ENCODE peak calls at places on chromosomes 3 and 15, in nine cellular contexts. Q is stomach, A is A549, D is body of pancreas, L is adrenal gland, G is gastrocnemius medialis, X is NB4, P is HepG2, C is thyroid gland. Z is an unnamed sample.

GRCh38 chr3:10340476-10340875 is 19.6 kb upstream of the SEC13 start:
- DNase-seq in C (no peak), G (no peak), A (no peak), X (no peak), P (no peak), L (no peak), D (no peak), Q (no peak), Z (no peak)

GRCh38 chr15:70095387-70096214 is 2.1 kb downstream of the TLE3 start:
- DNase-seq in G (no peak), D (peak), X (peak), L (no peak), Q (peak), A (no peak), P (no peak), C (peak), Z (no peak)

GRCh38 chr3:183253961-183254815 is 1.1 kb downstream of the B3GNT5 start:
- DNase-seq in L (peak), P (no peak), D (peak), G (peak), C (peak), X (peak), Q (peak), A (no peak), Z (peak)

GRCh38 chr3:124295358-124295757 is 303.4 kb upstream of the ROPN1 start:
- DNase-seq in X (no peak), Q (no peak), P (no peak), C (no peak), D (no peak), L (no peak), G (no peak), A (no peak), Z (no peak)

GRCh38 chr15:85598718-85599398 is 195.9 kb downstream of the KLHL25 start:
- DNase-seq in X (no peak), C (no peak), Q (no peak), P (no peak), G (no peak), L (no peak), A (no peak), D (no peak), Z (no peak)

GRCh38 chr3:173823911-173824460 is 426.4 kb downstream of the NLGN1 start:
- DNase-seq in Q (no peak), L (no peak), A (no peak), G (no peak), X (no peak), C (no peak), D (no peak), P (no peak), Z (no peak)

GRCh38 chr15:94323076-94323475 is 91.7 kb downstream of the MCTP2 start:
- DNase-seq in P (no peak), C (no peak), X (no peak), D (no peak), Q (no peak), L (no peak), A (no peak), G (no peak), Z (no peak)

GRCh38 chr3:150384517-150385212 is 23.4 kb upstream of the TSC22D2 start:
- DNase-seq in L (peak), P (peak), X (peak), A (no peak), D (no peak), C (peak), G (no peak), Q (no peak), Z (no peak)

GRCh38 chr15:101264011-101264410 is 12.2 kb upstream of the CHSY1 start:
- DNase-seq in P (no peak), X (no peak), L (no peak), A (no peak), C (no peak), D (no peak), G (no peak), Q (no peak), Z (no peak)

GRCh38 chr3:37162501-37163245 is 11.7 kb downstream of the LRRFIP2 start:
- DNase-seq in X (no peak), Q (no peak), L (no peak), G (no peak), D (no peak), P (no peak), C (no peak), A (no peak), Z (no peak)

GRCh38 chr15:65824941-65825544 is 33.0 kb upstream of the DENND4A start:
- DNase-seq in G (peak), P (no peak), A (no peak), Q (no peak), L (peak), D (peak), X (no peak), C (peak), Z (no peak)

GRCh38 chr3:39166134-39166710 is 12.8 kb upstream of the CSRNP1 start:
- DNase-seq in A (no peak), D (no peak), G (no peak), X (peak), Q (no peak), L (no peak), P (no peak), C (no peak), Z (peak)

GRCh38 chr15:66565141-66565595 is 630 bp downstream of the LCTL start:
- DNase-seq in C (no peak), Q (no peak), X (no peak), A (no peak), D (no peak), P (no peak), G (no peak), L (no peak), Z (no peak)

DNA sequence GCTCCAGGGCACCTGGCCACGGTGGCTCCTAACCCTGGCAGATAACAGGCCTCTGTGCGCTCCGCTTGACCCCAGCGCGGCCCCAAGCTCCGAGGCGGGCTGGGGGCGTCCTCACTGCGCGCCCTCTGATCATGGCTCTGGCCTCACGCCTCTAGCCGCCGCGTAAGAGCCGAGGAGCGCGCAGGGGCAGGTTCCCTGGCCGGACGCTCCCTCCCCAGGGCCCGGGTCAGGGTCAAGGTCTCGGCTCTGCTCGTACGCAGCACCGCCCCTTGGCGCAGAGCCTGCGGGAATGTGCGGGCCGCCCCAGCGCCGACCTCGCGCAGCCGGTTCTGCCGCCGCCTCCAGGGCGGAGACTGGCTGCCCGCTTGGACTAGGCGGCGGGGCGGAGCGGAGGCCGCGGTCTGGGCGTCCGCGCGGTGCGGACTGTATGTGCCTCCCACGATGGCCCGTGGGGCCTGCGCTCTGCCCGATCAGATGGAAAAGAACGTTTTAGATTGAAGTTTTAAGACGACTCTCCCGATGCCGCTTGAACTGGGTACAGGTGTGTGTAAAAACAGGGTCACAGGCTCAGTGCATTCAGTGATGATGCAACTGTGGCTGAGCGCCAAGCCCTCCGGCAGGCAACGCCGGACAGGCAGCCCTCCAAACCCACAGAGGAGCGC is 40.8 kb downstream of the CHST14 start:
- DNase-seq in Q (peak), L (peak), D (peak), X (peak), C (peak), G (peak), P (peak), A (peak), Z (peak)
- TF ChIP-seq POLR2A in Q (no peak), L (no peak), D (no peak), X (no peak), C (no peak), G (no peak), P (no peak), A (peak), Z (no peak)

GRCh38 chr3:33779751-33780150 is 18.7 kb upstream of the PDCD6IP start:
- DNase-seq in G (no peak), P (no peak), X (no peak), L (no peak), D (no peak), A (no peak), C (no peak), Q (no peak), Z (no peak)
- TF ChIP-seq POLR2A in G (no peak), P (no peak), X (no peak), L (no peak), D (no peak), A (no peak), C (no peak), Q (no peak), Z (no peak)

DNA sequence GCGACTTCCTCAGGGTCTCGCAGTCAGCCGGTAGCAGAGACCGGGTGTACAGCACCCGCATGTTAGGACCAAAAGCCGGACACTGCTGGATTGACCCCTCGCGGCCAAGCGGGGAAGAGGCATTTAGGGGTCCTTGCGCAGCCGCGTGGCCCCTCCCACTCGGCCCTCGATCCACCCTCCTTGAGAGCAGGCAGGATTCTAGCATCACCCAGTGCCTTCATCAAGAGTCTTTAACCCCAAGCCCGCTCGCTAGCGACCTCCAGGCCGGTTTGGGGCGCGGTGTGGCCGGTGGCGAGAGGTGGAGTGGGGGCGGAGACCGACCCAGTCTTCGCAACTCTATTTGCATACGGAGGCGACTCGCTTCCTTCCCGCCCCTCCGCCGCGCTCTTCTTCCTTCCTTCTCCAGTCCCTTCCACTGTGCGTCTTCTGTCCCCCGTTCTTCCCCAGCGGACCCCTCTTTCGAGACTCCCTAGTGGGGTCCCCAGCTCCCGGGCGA is at the start of gene ST6GAL1:
- DNase-seq in C (peak), Q (peak), L (peak), P (peak), D (peak), G (peak), A (peak), X (peak), Z (peak)
- TF ChIP-seq POLR2A in C (no peak), Q (no peak), L (no peak), P (no peak), D (no peak), G (peak), A (peak), X (peak), Z (no peak)

GRCh38 chr3:134485075-134485536 is 679 bp downstream of the ANAPC13 start:
- DNase-seq in P (peak), A (peak), Q (no peak), G (no peak), X (no peak), D (peak), L (peak), C (peak), Z (no peak)

GRCh38 chr3:134483195-134483890 is 2.4 kb downstream of the ANAPC13 start:
- DNase-seq in L (no peak), A (no peak), X (no peak), G (no peak), C (no peak), Q (no peak), P (no peak), D (no peak), Z (peak)

GRCh38 chr3:134485620-134486576 is at the start of the genes ANAPC13 and CEP63:
- DNase-seq in D (peak), P (peak), C (peak), X (peak), L (peak), Q (peak), A (peak), G (peak), Z (peak)

GRCh38 chr3:134486577-134487041 is 752 bp downstream of the CEP63 start:
- DNase-seq in L (no peak), D (no peak), A (no peak), Q (no peak), X (peak), C (no peak), P (no peak), G (no peak), Z (no peak)

DNA sequence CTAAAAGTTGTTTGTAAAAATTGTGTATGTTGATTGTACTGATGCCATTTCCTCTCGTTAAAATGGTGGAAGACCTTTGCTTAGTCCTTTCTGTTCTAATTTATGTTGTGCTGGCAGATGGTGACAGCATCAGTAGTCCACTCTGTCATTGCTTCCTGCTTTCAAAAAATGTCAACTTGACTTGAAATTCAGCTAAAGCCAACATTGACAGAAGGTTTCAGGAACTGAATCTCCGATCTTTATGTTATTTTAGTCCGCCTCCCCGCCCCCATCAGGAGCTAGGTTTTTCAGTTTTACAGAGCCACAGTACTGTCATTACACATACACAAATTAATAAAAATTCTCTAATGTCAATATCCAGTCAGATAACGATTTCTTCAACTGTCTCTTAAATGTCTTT is 1.5 kb downstream of the CEP63 start:
- DNase-seq in X (peak), A (no peak), L (no peak), G (no peak), Q (no peak), C (no peak), D (no peak), P (no peak), Z (no peak)
- TF ChIP-seq POLR2A in X (no peak), A (no peak), L (no peak), G (no peak), Q (no peak), C (no peak), D (no peak), P (no peak), Z (no peak)

DNA sequence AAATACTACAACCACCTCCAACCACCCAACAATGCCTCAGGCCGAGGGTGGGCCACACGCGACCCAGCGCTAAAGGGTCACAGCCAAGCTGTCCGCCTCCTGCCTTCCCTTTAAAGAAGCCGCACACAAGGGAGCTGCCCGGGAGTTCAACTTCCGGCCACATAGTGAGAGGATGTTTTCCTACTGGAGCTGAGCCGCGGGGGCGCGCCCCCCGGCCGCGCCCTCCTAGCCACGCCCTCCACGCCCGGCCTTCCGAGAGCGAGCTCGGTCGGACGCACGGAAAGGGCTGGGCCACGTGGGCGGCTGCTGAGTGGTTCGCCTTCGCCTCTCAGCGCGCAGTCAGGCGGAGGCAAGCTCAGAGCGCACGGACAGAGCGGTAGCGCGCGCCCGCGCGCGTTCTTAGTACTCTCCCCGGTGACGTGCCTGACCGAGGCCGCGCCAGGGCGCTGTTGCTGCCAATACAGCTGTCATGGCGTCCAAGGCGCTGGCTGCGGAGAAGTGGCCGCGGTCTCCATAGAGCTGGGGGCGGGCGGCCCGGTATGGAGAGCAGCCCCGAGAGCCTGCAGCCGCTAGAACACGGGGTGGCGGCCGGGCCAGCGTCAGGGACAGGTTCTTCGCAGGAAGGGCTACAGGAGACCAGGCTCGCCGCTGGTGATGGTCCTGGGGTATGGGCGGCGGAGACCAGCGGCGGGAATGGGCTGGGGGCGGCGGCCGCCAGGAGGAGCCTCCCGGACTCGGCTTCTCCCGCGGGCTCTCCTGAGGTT is at the start of gene MINDY2:
- DNase-seq in P (peak), L (peak), X (peak), D (peak), A (peak), Q (peak), C (peak), G (peak), Z (peak)
- TF ChIP-seq POLR2A in P (peak), L (peak), X (peak), D (peak), A (peak), Q (no peak), C (peak), G (peak), Z (peak)

GRCh38 chr15:34038404-34039179 is 412 bp downstream of the AVEN start:
- DNase-seq in Q (peak), X (peak), L (peak), C (peak), D (peak), A (peak), G (peak), P (peak), Z (peak)
- TF ChIP-seq POLR2A in Q (no peak), X (peak), L (peak), C (no peak), D (peak), A (peak), G (peak), P (peak), Z (peak)

GRCh38 chr3:41961750-41962679 is at the start of gene ULK4:
- DNase-seq in C (peak), G (peak), X (peak), P (peak), A (peak), Q (peak), L (peak), D (peak), Z (peak)
- TF ChIP-seq POLR2A in C (no peak), G (peak), X (peak), P (peak), A (peak), Q (no peak), L (no peak), D (peak), Z (peak)